ENCODE peak calls at places on chromosomes 4 and X, in four cellular contexts. One of them, this sample, is unnamed.

GRCh38 chr4:15034071-15034764 is 31.9 kb downstream of the CPEB2 start:
- DNase-seq in astrocyte of the hippocampus: peak; percentile 57
- DNase-seq in hippocampal formation: no peak
- DNase-seq in ELR: peak; percentile 93
- DNase-seq in this sample: peak; percentile 79

GRCh38 chr4:150769845-150770244 is 187.9 kb downstream of the MAB21L2 start:
- DNase-seq in astrocyte of the hippocampus: peak; percentile 4
- DNase-seq in hippocampal formation: no peak
- DNase-seq in ELR: peak; percentile 54
- DNase-seq in this sample: peak; percentile 44

GRCh38 chr4:21826071-21826470 is 122.5 kb downstream of the KCNIP4 start:
- DNase-seq in astrocyte of the hippocampus: no peak
- DNase-seq in hippocampal formation: no peak
- DNase-seq in ELR: no peak
- DNase-seq in this sample: no peak

GRCh38 chr4:143186634-143187033 is 1.9 kb downstream of the USP38 start:
- DNase-seq in astrocyte of the hippocampus: peak; percentile 39
- DNase-seq in hippocampal formation: no peak
- DNase-seq in ELR: peak; percentile 39
- DNase-seq in this sample: peak; percentile 36

GRCh38 chr4:177595413-177595812 is 153.2 kb upstream of the AGA start:
- DNase-seq in astrocyte of the hippocampus: no peak
- DNase-seq in hippocampal formation: no peak
- DNase-seq in ELR: no peak
- DNase-seq in this sample: no peak

GRCh38 chr4:19025031-19025430 is 1003.5 kb upstream of the LCORL start:
- DNase-seq in astrocyte of the hippocampus: peak; percentile 50
- DNase-seq in hippocampal formation: no peak
- DNase-seq in ELR: no peak
- DNase-seq in this sample: no peak

GRCh38 chrX:123263246-123263757 is 79.2 kb downstream of the GRIA3 start:
- DNase-seq in astrocyte of the hippocampus: no peak
- DNase-seq in hippocampal formation: no peak
- DNase-seq in ELR: no peak
- DNase-seq in this sample: no peak

GRCh38 chr4:122827899-122828601 is 1.4 kb downstream of the FGF2 start:
- DNase-seq in astrocyte of the hippocampus: peak; percentile 77
- DNase-seq in hippocampal formation: no peak
- DNase-seq in ELR: peak; percentile 77
- DNase-seq in this sample: peak; percentile 70

GRCh38 chr4:101242441-101242840 is 104.9 kb downstream of the PPP3CA start:
- DNase-seq in astrocyte of the hippocampus: no peak
- DNase-seq in hippocampal formation: no peak
- DNase-seq in ELR: no peak
- DNase-seq in this sample: no peak

GRCh38 chrX:1134156-1134555 is 78.3 kb downstream of the CRLF2 start:
- DNase-seq in astrocyte of the hippocampus: no peak
- DNase-seq in hippocampal formation: no peak
- DNase-seq in ELR: no peak
- DNase-seq in this sample: no peak

GRCh38 chr4:31088600-31089230 is 368.5 kb downstream of the PCDH7 start:
- DNase-seq in astrocyte of the hippocampus: peak; percentile 69
- DNase-seq in hippocampal formation: no peak
- DNase-seq in ELR: peak; percentile 42
- DNase-seq in this sample: peak; percentile 65

GRCh38 chrX:52410439-52411394 is 41.9 kb downstream of the XAGE2 start:
- DNase-seq in astrocyte of the hippocampus: no peak
- DNase-seq in hippocampal formation: no peak
- DNase-seq in ELR: no peak
- DNase-seq in this sample: no peak

GRCh38 chr4:134201216-134202098 is at the start of gene PABPC4L:
- DNase-seq in astrocyte of the hippocampus: peak; percentile 74
- DNase-seq in hippocampal formation: no peak
- DNase-seq in ELR: peak; percentile 53
- DNase-seq in this sample: peak; percentile 72

GRCh38 chrX:118974908-118975671 is 672 bp downstream of the LONRF3 start:
- DNase-seq in astrocyte of the hippocampus: peak; percentile 31
- DNase-seq in hippocampal formation: no peak
- DNase-seq in ELR: peak; percentile 12
- DNase-seq in this sample: peak; percentile 43

GRCh38 chr4:141464366-141464765 is 172.0 kb upstream of the IL15 start:
- DNase-seq in astrocyte of the hippocampus: no peak
- DNase-seq in hippocampal formation: no peak
- DNase-seq in ELR: no peak
- DNase-seq in this sample: no peak

GRCh38 chrX:119573840-119574393 is 446 bp upstream of the UBE2A start:
- DNase-seq in astrocyte of the hippocampus: peak; percentile 57
- DNase-seq in hippocampal formation: peak; percentile 32
- DNase-seq in ELR: peak; percentile 60
- DNase-seq in this sample: peak; percentile 51

GRCh38 chrX:155867821-155868220 is 13.3 kb upstream of the VAMP7 start:
- DNase-seq in astrocyte of the hippocampus: no peak
- DNase-seq in hippocampal formation: no peak
- DNase-seq in ELR: no peak
- DNase-seq in this sample: no peak

GRCh38 chrX:2894885-2895292 is 34.2 kb downstream of the ARSD start:
- DNase-seq in astrocyte of the hippocampus: peak; percentile 37
- DNase-seq in hippocampal formation: no peak
- DNase-seq in ELR: peak; percentile 4
- DNase-seq in this sample: peak; percentile 7

GRCh38 chrX:6644411-6644810 is 109.5 kb upstream of the VCX3A start:
- DNase-seq in astrocyte of the hippocampus: no peak
- DNase-seq in hippocampal formation: no peak
- DNase-seq in ELR: no peak
- DNase-seq in this sample: peak; percentile 1

GRCh38 chr4:83378426-83378825 is 43.8 kb upstream of the HPSE start:
- DNase-seq in astrocyte of the hippocampus: no peak
- DNase-seq in hippocampal formation: no peak
- DNase-seq in ELR: peak; percentile 19
- DNase-seq in this sample: no peak

GRCh38 chrX:38117485-38117884 is 103.2 kb downstream of the SRPX start:
- DNase-seq in astrocyte of the hippocampus: peak; percentile 58
- DNase-seq in hippocampal formation: no peak
- DNase-seq in ELR: peak; percentile 15
- DNase-seq in this sample: no peak

GRCh38 chr4:113368056-113368455 is 318.6 kb downstream of the ANK2 start:
- DNase-seq in astrocyte of the hippocampus: peak; percentile 15
- DNase-seq in hippocampal formation: no peak
- DNase-seq in ELR: peak; percentile 74
- DNase-seq in this sample: no peak

GRCh38 chr4:113077611-113078010 is 28.2 kb downstream of the ANK2 start:
- DNase-seq in astrocyte of the hippocampus: no peak
- DNase-seq in hippocampal formation: peak; percentile 52
- DNase-seq in ELR: no peak
- DNase-seq in this sample: no peak

GRCh38 chr4:1204286-1204827 is 32.0 kb upstream of the SPON2 start:
- DNase-seq in astrocyte of the hippocampus: no peak
- DNase-seq in hippocampal formation: no peak
- DNase-seq in ELR: no peak
- DNase-seq in this sample: no peak

GRCh38 chr4:168656055-168656660 is 159.3 kb downstream of the PALLD start:
- DNase-seq in astrocyte of the hippocampus: peak; percentile 78
- DNase-seq in hippocampal formation: no peak
- DNase-seq in ELR: peak; percentile 73
- DNase-seq in this sample: peak; percentile 90

GRCh38 chr4:59307609-59308008 is 1892.5 kb upstream of the ADGRL3 start:
- DNase-seq in astrocyte of the hippocampus: no peak
- DNase-seq in hippocampal formation: no peak
- DNase-seq in ELR: no peak
- DNase-seq in this sample: no peak

GRCh38 chr4:185265942-185266341 is 56.5 kb downstream of the SNX25 start:
- DNase-seq in astrocyte of the hippocampus: no peak
- DNase-seq in hippocampal formation: no peak
- DNase-seq in ELR: peak; percentile 58
- DNase-seq in this sample: peak; percentile 20

GRCh38 chr4:8153441-8153840 is 5.2 kb downstream of the ABLIM2 start:
- DNase-seq in astrocyte of the hippocampus: no peak
- DNase-seq in hippocampal formation: no peak
- DNase-seq in ELR: no peak
- DNase-seq in this sample: no peak

GRCh38 chr4:82583897-82584604 is 22.3 kb upstream of the TMEM150C start:
- DNase-seq in astrocyte of the hippocampus: no peak
- DNase-seq in hippocampal formation: no peak
- DNase-seq in ELR: no peak
- DNase-seq in this sample: no peak

GRCh38 chrX:78708830-78709229 is 38.7 kb upstream of the LPAR4 start:
- DNase-seq in astrocyte of the hippocampus: no peak
- DNase-seq in hippocampal formation: no peak
- DNase-seq in ELR: no peak
- DNase-seq in this sample: no peak

GRCh38 chr4:2250003-2250763 is 8.3 kb upstream of the HAUS3 start:
- DNase-seq in astrocyte of the hippocampus: peak; percentile 1
- DNase-seq in hippocampal formation: no peak
- DNase-seq in ELR: no peak
- DNase-seq in this sample: no peak

GRCh38 chr4:102295153-102295862 is 50.0 kb downstream of the SLC39A8 start:
- DNase-seq in astrocyte of the hippocampus: no peak
- DNase-seq in hippocampal formation: no peak
- DNase-seq in ELR: no peak
- DNase-seq in this sample: no peak

This sample was measured in PC-3.